ENCODE peak calls at places on chromosomes 2 and 18, in nine cellular contexts. I is WTC11, Q is HFF-Myc, R is IMR-90, H is MM.1S, G is HFFc6, C is AG04449, P is neural crest cell, E is GM10248. B is an unnamed sample.

GRCh38 chr2:226934546-226935243 is 98.8 kb downstream of the RHBDD1 start:
- DNase-seq in I (no peak), Q (no peak), R (no peak), H (no peak), G (no peak), C (no peak), P (no peak), E (no peak), B (no peak)

GRCh38 chr2:1233280-1233679 is 180.0 kb upstream of the TPO start:
- DNase-seq in I (no peak), Q (no peak), R (no peak), H (no peak), G (no peak), C (no peak), P (no peak), E (no peak), B (no peak)

GRCh38 chr2:59006204-59006603 is 765.1 kb upstream of the FANCL start:
- DNase-seq in I (no peak), Q (no peak), R (no peak), H (no peak), G (no peak), C (no peak), P (no peak), E (no peak), B (no peak)

GRCh38 chr2:109459485-109459884 is 154.3 kb downstream of the SEPTIN10 start:
- DNase-seq in I (no peak), Q (no peak), R (no peak), H (no peak), G (no peak), C (no peak), P (no peak), E (no peak), B (no peak)

GRCh38 chr2:59233910-59234309 is 992.8 kb upstream of the FANCL start:
- DNase-seq in I (no peak), Q (no peak), R (no peak), H (no peak), G (no peak), C (no peak), P (no peak), E (no peak), B (no peak)

GRCh38 chr18:45066210-45066609 is 385.5 kb downstream of the SETBP1 start:
- DNase-seq in I (no peak), Q (no peak), R (no peak), H (no peak), G (no peak), C (no peak), P (no peak), E (no peak), B (no peak)

GRCh38 chr2:52429740-52430139 is 1337.9 kb upstream of the CHAC2 start:
- DNase-seq in I (no peak), Q (no peak), R (peak), H (no peak), G (no peak), C (no peak), P (no peak), E (no peak), B (no peak)

GRCh38 chr2:218002792-218003191 is at the start of gene TNS1:
- DNase-seq in I (no peak), Q (no peak), R (peak), H (no peak), G (peak), C (no peak), P (no peak), E (no peak), B (no peak)

GRCh38 chr2:55887351-55887750 is 36.2 kb downstream of the EFEMP1 start:
- DNase-seq in I (no peak), Q (no peak), R (peak), H (no peak), G (peak), C (no peak), P (no peak), E (no peak), B (no peak)

GRCh38 chr2:60818272-60818671 is 62.2 kb downstream of the PAPOLG start:
- DNase-seq in I (no peak), Q (no peak), R (peak), H (no peak), G (no peak), C (no peak), P (no peak), E (no peak), B (no peak)

GRCh38 chr18:35334821-35335220 is 9.4 kb downstream of the ZNF24 start:
- DNase-seq in I (no peak), Q (no peak), R (peak), H (no peak), G (peak), C (peak), P (no peak), E (no peak), B (no peak)

GRCh38 chr18:66226782-66227181 is 377.1 kb downstream of the CDH19 start:
- DNase-seq in I (no peak), Q (no peak), R (no peak), H (no peak), G (no peak), C (no peak), P (no peak), E (no peak), B (no peak)

GRCh38 chr2:240839152-240840143 is 19.4 kb upstream of the KIF1A start:
- DNase-seq in I (no peak), Q (no peak), R (peak), H (no peak), G (no peak), C (no peak), P (no peak), E (no peak), B (no peak)

GRCh38 chr2:215907147-215907546 is 106.2 kb downstream of the MREG start:
- DNase-seq in I (no peak), Q (no peak), R (no peak), H (no peak), G (no peak), C (no peak), P (no peak), E (no peak), B (no peak)

GRCh38 chr18:54742654-54743053 is 85.6 kb upstream of the RAB27B start:
- DNase-seq in I (no peak), Q (peak), R (peak), H (no peak), G (peak), C (peak), P (no peak), E (no peak), B (peak)

GRCh38 chr2:112821682-112822081 is 14.9 kb downstream of the IL1B start:
- DNase-seq in I (no peak), Q (no peak), R (no peak), H (no peak), G (no peak), C (no peak), P (no peak), E (no peak), B (no peak)

GRCh38 chr2:18178736-18179349 is 300.4 kb downstream of the KCNS3 start:
- DNase-seq in I (peak), Q (peak), R (peak), H (peak), G (peak), C (no peak), P (peak), E (peak), B (peak)
- TF ChIP-seq CTCF in I (peak), Q (peak), R (peak), H (peak), G (peak), C (peak), P (peak), E (peak), B (peak)

DNA sequence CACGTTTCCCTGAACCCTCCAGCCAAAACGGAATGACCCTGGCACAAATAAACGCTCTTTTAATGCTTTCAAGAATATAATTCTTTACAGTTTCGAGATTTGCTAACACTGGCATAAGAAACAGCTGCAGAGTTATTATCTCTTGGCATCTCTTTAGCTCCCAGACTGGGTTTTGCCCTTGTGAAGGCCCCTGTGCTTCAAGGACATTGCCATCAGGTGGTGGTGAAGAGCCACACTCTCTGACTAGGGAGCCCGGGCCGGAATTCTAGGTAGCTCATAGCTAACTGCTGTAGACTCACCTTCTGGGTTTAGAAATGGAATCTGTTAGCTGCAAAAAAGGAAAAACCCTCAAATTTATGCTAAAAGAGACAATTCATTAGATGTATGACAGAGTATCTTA is 13.3 kb upstream of the GALNT14 start:
- DNase-seq in I (peak), Q (no peak), R (no peak), H (no peak), G (no peak), C (no peak), P (no peak), E (no peak), B (no peak)
- TF ChIP-seq CTCF in I (no peak), Q (no peak), R (peak), H (no peak), G (no peak), C (no peak), P (no peak), E (no peak), B (no peak)

DNA sequence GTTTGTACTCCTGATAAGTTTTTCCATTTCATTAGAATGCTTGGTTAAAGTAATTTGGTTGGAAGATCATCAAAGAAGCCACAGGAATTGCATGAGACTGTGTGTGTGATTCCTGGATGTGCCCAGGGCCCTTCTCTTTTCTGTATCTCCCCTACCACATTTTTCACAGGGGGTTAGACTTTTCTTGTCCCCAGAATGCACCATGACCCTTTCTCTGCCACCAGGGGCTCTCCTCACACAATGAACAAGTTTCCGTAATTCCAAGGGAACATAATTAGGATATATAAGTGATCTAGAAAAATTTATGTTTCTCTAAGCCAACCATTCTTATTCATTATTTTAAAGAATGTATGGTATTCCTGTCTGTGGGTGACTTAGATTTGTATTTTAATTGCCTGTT is 291.8 kb downstream of the NEDD4L start:
- DNase-seq in I (no peak), Q (no peak), R (no peak), H (no peak), G (no peak), C (no peak), P (no peak), E (no peak), B (no peak)
- TF ChIP-seq CTCF in I (no peak), Q (peak), R (peak), H (no peak), G (peak), C (peak), P (peak), E (no peak), B (peak)

GRCh38 chr18:79924814-79925655 is 26.4 kb downstream of the SLC66A2 start:
- DNase-seq in I (peak), Q (no peak), R (no peak), H (no peak), G (no peak), C (no peak), P (no peak), E (no peak), B (no peak)
- TF ChIP-seq CTCF in I (no peak), Q (no peak), R (no peak), H (no peak), G (no peak), C (no peak), P (no peak), E (no peak), B (no peak)

DNA sequence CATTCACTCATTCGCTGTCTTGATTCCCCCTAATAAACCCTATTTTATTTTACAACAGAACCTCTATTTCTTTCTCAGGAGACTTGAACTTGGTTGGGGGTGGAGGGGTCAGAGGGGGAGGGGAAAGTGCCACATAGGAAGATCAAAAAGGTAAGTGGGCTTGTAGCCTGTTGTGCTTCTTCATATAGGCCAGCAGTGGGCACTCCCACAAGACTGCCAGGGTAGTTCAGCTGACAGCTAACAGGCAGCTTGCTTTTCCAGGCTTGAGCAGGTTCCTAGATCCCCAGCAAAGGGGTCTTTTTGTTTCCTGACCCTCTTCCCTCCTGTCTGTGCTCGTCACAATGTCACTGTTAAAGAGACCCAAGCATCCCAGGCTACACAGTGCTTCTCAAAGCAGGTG is 829 bp upstream of the KIAA2012 start:
- DNase-seq in I (no peak), Q (no peak), R (no peak), H (no peak), G (no peak), C (no peak), P (no peak), E (no peak), B (no peak)
- TF ChIP-seq CTCF in I (peak), Q (peak), R (peak), H (peak), G (peak), C (peak), P (peak), E (no peak), B (peak)

GRCh38 chr2:119384971-119385370 is 18.2 kb downstream of the DBI start:
- DNase-seq in I (no peak), Q (no peak), R (no peak), H (no peak), G (no peak), C (no peak), P (no peak), E (no peak), B (no peak)
- TF ChIP-seq CTCF in I (no peak), Q (no peak), R (no peak), H (no peak), G (no peak), C (no peak), P (no peak), E (no peak), B (no peak)

B was measured in AG09319.